ENCODE peak calls at places on chromosomes 7 and 10, in five cellular contexts. Y, K, R, E and V are unnamed samples.

GRCh38 chr10:26391701-26392695 is 46.1 kb upstream of the APBB1IP start:
- DNase-seq in Y (no peak), K (no peak), R (peak; percentile 24), E (peak; percentile 66), V (no peak)

GRCh38 chr10:20888620-20889337 is 8.3 kb downstream of the NEBL start:
- DNase-seq in Y (no peak), K (no peak), R (no peak), E (no peak), V (no peak)

GRCh38 chr7:81626008-81626407 is 143.8 kb downstream of the HGF start:
- DNase-seq in Y (no peak), K (no peak), R (no peak), E (no peak), V (no peak)

GRCh38 chr10:3424102-3424803 is 251.7 kb upstream of the PITRM1 start:
- DNase-seq in Y (no peak), K (no peak), R (no peak), E (no peak), V (peak; percentile 61)

GRCh38 chr7:22094413-22095304 is 149.0 kb upstream of the CDCA7L start:
- DNase-seq in Y (peak; percentile 45), K (no peak), R (no peak), E (peak; percentile 14), V (no peak)

GRCh38 chr7:25216837-25217236 is 11.4 kb downstream of the NPVF start:
- DNase-seq in Y (peak; percentile 67), K (peak; percentile 72), R (peak; percentile 60), E (peak; percentile 72), V (peak; percentile 79)

GRCh38 chr7:22696672-22697071 is 30.3 kb upstream of the IL6 start:
- DNase-seq in Y (no peak), K (no peak), R (no peak), E (no peak), V (no peak)

GRCh38 chr10:128180843-128181242 is 54.6 kb upstream of the MKI67 start:
- DNase-seq in Y (peak; percentile 53), K (no peak), R (no peak), E (no peak), V (no peak)

GRCh38 chr10:103659674-103660363 is 166.3 kb downstream of the NEURL1 start:
- DNase-seq in Y (peak; percentile 70), K (peak; percentile 73), R (peak; percentile 53), E (peak; percentile 37), V (no peak)

GRCh38 chr7:155796381-155797261 is 15.6 kb downstream of the SHH start:
- DNase-seq in Y (peak; percentile 55), K (peak; percentile 68), R (peak; percentile 67), E (peak; percentile 68), V (peak; percentile 43)

GRCh38 chr10:114751856-114752255 is 69.7 kb upstream of the FHIP2A start:
- DNase-seq in Y (no peak), K (no peak), R (no peak), E (no peak), V (peak; percentile 69)

GRCh38 chr10:12214763-12215218 is 18.8 kb downstream of the CDC123 start:
- DNase-seq in Y (peak; percentile 56), K (peak; percentile 80), R (peak; percentile 61), E (peak; percentile 73), V (peak; percentile 28)

GRCh38 chr7:92834661-92835139 is 1.7 kb downstream of the CDK6 start:
- DNase-seq in Y (peak; percentile 14), K (peak; percentile 44), R (peak; percentile 55), E (peak; percentile 75), V (peak; percentile 12)

GRCh38 chr7:134931487-134931886 is 54.8 kb upstream of the AGBL3 start:
- DNase-seq in Y (no peak), K (no peak), R (no peak), E (no peak), V (no peak)

GRCh38 chr10:57961487-57961886 is 306.2 kb downstream of the IPMK start:
- DNase-seq in Y (no peak), K (no peak), R (no peak), E (no peak), V (peak; percentile 36)

GRCh38 chr7:133115596-133115995 is 33.7 kb upstream of the CHCHD3 start:
- DNase-seq in Y (no peak), K (no peak), R (no peak), E (no peak), V (no peak)

GRCh38 chr10:128898133-128898915 is 568.7 kb upstream of the MGMT start:
- DNase-seq in Y (no peak), K (no peak), R (peak; percentile 27), E (peak; percentile 18), V (no peak)

GRCh38 chr7:19302731-19303130 is 157.5 kb upstream of the FERD3L start:
- DNase-seq in Y (no peak), K (no peak), R (no peak), E (no peak), V (no peak)

GRCh38 chr10:124745678-124746077 is 1.5 kb upstream of the FAM53B start:
- DNase-seq in Y (peak; percentile 70), K (peak; percentile 74), R (peak; percentile 46), E (peak; percentile 70), V (peak; percentile 76)

GRCh38 chr7:97346349-97346748 is 228.9 kb downstream of the SDHAF3 start:
- DNase-seq in Y (no peak), K (no peak), R (no peak), E (no peak), V (no peak)

GRCh38 chr10:86393858-86394472 is 27.4 kb upstream of the GRID1 start:
- DNase-seq in Y (no peak), K (no peak), R (no peak), E (no peak), V (no peak)

GRCh38 chr10:70445718-70446485 is 4.4 kb upstream of the NODAL start:
- DNase-seq in Y (no peak), K (no peak), R (no peak), E (peak; percentile 65), V (no peak)

GRCh38 chr10:112244197-112244596 is 39.0 kb upstream of the TECTB start:
- DNase-seq in Y (no peak), K (no peak), R (no peak), E (no peak), V (no peak)

GRCh38 chr7:36810032-36810431 is 85.7 kb upstream of the AOAH start:
- DNase-seq in Y (no peak), K (no peak), R (no peak), E (no peak), V (no peak)

GRCh38 chr10:104139221-104139620 is 17.2 kb downstream of the SFR1 start:
- DNase-seq in Y (no peak), K (no peak), R (peak; percentile 13), E (peak; percentile 48), V (peak; percentile 30)

GRCh38 chr7:137933270-137934017 is 68.4 kb downstream of the CREB3L2 start:
- DNase-seq in Y (no peak), K (no peak), R (no peak), E (no peak), V (no peak)

GRCh38 chr10:124092270-124093075 is 925 bp downstream of the CHST15 start:
- DNase-seq in Y (peak; percentile 93), K (peak; percentile 68), R (peak; percentile 87), E (peak; percentile 82), V (peak; percentile 30)

GRCh38 chr10:31836569-31837406 is 91.8 kb downstream of the ARHGAP12 start:
- DNase-seq in Y (peak; percentile 42), K (peak; percentile 55), R (peak; percentile 60), E (peak; percentile 87), V (peak; percentile 51)
- TF ChIP-seq EZH2phosphoT487 in Y (no peak), K (no peak), R (no peak), E (no peak), V (no peak)

GRCh38 chr10:75061709-75062108 is 49.7 kb upstream of the SAMD8 start:
- DNase-seq in Y (no peak), K (no peak), R (no peak), E (no peak), V (no peak)

GRCh38 chr10:75065081-75065480 is 46.4 kb upstream of the SAMD8 start:
- DNase-seq in Y (no peak), K (no peak), R (no peak), E (no peak), V (no peak)

GRCh38 chr10:75063461-75064230 is 47.8 kb upstream of the SAMD8 start:
- DNase-seq in Y (no peak), K (no peak), R (no peak), E (no peak), V (no peak)

GRCh38 chr10:75062900-75063299 is 48.6 kb upstream of the SAMD8 start:
- DNase-seq in Y (no peak), K (no peak), R (no peak), E (no peak), V (no peak)

GRCh38 chr10:75062191-75062849 is 49.1 kb upstream of the SAMD8 start:
- DNase-seq in Y (no peak), K (no peak), R (no peak), E (no peak), V (no peak)
- TF ChIP-seq CTCF in Y (no peak), K (no peak), R (no peak), E (no peak), V (no peak)

DNA sequence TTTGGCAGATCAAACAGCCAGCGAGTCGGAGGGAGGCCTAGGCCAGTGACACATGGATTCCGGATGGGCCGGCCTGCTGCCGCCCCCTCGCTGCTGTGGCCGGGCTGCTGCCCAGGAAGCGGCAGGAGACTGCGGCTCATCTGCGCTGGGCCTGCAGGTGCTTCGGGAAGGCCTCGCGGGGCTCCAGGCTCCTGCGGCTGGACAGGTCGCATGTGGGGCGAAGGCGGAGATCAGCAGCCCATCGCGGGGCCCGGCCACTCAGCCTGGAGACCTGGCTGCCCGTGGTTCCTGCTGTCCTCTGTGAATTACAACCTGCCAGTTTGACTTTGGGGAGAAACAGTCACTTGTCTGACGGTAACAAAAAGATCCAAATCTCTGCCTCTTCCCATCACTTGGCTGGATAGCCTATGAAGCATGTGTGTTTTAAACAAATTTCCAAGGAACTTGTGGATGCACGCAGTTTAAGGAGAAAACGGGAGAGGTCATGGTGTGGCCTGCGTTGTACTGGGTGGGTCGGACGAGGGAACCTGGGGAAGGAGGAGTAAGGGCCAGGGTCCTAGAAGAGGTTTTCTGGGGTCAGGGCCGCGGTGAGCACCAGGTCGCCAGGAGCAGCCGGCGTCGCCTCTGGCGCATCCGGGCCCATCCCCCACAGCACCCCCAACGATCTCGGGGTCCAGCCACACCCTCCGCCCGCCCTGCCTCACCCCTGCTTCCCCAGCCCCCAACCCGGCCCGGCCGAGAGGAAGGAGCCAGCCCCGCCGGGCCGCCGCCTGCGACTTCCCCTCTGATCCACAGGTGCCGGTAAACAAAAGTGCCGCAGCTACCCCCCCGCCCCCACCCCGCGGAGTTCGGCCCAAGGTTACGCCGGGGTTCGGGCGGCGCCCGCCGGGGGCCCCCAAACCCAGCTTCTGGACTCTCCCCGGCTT is 1.6 kb downstream of the SPOCK2 start:
- DNase-seq in Y (no peak), K (no peak), R (peak; percentile 75), E (peak; percentile 75), V (no peak)
- TF ChIP-seq EZH2phosphoT487 in Y (no peak), K (no peak), R (no peak), E (no peak), V (no peak)

DNA sequence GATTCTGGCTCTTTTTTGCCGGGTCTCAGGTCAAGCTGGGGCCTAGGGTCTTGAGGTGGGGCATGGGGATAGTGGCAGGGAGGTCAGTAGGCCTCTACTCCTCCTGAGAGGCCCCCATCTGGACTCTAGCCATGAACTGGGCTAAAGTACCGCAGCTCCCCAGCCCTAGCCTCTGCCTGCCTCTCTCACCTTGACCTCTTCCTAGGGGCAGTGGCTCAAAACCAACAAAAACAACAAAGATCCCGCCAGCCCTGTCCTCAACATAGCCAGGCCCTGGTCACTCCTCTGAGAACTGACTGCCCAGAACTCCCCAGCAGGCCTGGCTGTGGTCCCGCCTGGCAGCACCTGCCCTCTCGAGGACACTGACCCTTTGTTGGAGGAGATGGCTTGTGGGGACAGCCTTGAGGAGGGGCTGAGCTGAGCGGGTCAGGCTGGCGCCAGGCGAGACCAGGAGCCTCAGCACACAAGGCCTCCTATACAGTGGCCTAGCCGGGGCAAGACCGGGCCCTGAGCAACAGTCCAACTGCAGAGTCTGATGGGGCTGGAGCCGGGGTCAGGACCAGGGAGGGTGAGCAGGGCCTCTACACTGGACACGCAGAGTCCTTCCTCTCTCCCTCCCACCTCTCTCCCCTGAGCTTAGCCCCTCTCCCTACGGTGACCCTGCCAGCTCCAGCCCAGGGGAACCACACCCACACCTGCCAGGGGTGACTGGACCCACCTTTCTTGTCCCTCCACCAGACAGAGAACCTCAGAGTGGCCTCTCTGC is 11.6 kb upstream of the PPIF start:
- DNase-seq in Y (no peak), K (no peak), R (no peak), E (no peak), V (no peak)
- TF ChIP-seq CTCF in Y (no peak), K (no peak), R (no peak), E (no peak), V (no peak)